ENCODE peak calls at places on chromosomes 11 and 22, in ten cellular contexts. One of them, this sample, is unnamed.

GRCh38 chr11:108796551-108796950 is 131.7 kb downstream of the DDX10 start:
- DNase-seq in anterior cingulate cortex: no peak
- DNase-seq in ureter: no peak
- DNase-seq in A549: no peak
- DNase-seq in activated CD4-positive, alpha-beta T cell treated with anti-CD3 and anti-CD28 coated beads, Interleukin-2, amount 50 U/mL, for 1 hour: no peak
- DNase-seq in right lobe of liver: no peak
- DNase-seq in stimulated activated CD8-positive, alpha-beta memory T cell treated with anti-CD3 and anti-CD28 coated beads, Interleukin-7, amount 100 ng/mL, for 4 hours: no peak
- DNase-seq in activated T-cell treated with anti-CD3 and anti-CD28 coated beads for 48 hours: no peak
- DNase-seq in HuH-7.5: no peak
- DNase-seq in NCI-H510A treated with DMSO at 0.1 percent for 48 hours: no peak
- DNase-seq in this sample: no peak

GRCh38 chr11:99069831-99070444 is 49.2 kb downstream of the CNTN5 start:
- DNase-seq in NCI-H510A treated with DMSO at 0.1 percent for 48 hours: peak
- DNase-seq in anterior cingulate cortex: no peak
- DNase-seq in activated T-cell treated with anti-CD3 and anti-CD28 coated beads for 48 hours: no peak
- DNase-seq in stimulated activated CD8-positive, alpha-beta memory T cell treated with anti-CD3 and anti-CD28 coated beads, Interleukin-7, amount 100 ng/mL, for 4 hours: no peak
- DNase-seq in A549: no peak
- DNase-seq in HuH-7.5: no peak
- DNase-seq in ureter: no peak
- DNase-seq in right lobe of liver: no peak
- DNase-seq in activated CD4-positive, alpha-beta T cell treated with anti-CD3 and anti-CD28 coated beads, Interleukin-2, amount 50 U/mL, for 1 hour: no peak
- DNase-seq in this sample: no peak

GRCh38 chr11:27698872-27699241 is 1.4 kb downstream of the BDNF start:
- DNase-seq in A549: peak
- DNase-seq in stimulated activated CD8-positive, alpha-beta memory T cell treated with anti-CD3 and anti-CD28 coated beads, Interleukin-7, amount 100 ng/mL, for 4 hours: peak
- DNase-seq in ureter: peak
- DNase-seq in anterior cingulate cortex: peak
- DNase-seq in NCI-H510A treated with DMSO at 0.1 percent for 48 hours: peak
- DNase-seq in activated T-cell treated with anti-CD3 and anti-CD28 coated beads for 48 hours: peak
- DNase-seq in HuH-7.5: peak
- DNase-seq in activated CD4-positive, alpha-beta T cell treated with anti-CD3 and anti-CD28 coated beads, Interleukin-2, amount 50 U/mL, for 1 hour: peak
- DNase-seq in right lobe of liver: peak
- DNase-seq in this sample: peak

GRCh38 chr22:41380993-41381328 is 781 bp upstream of the TEF start:
- DNase-seq in activated CD4-positive, alpha-beta T cell treated with anti-CD3 and anti-CD28 coated beads, Interleukin-2, amount 50 U/mL, for 1 hour: no peak
- DNase-seq in right lobe of liver: no peak
- DNase-seq in activated T-cell treated with anti-CD3 and anti-CD28 coated beads for 48 hours: no peak
- DNase-seq in stimulated activated CD8-positive, alpha-beta memory T cell treated with anti-CD3 and anti-CD28 coated beads, Interleukin-7, amount 100 ng/mL, for 4 hours: no peak
- DNase-seq in A549: peak
- DNase-seq in anterior cingulate cortex: no peak
- DNase-seq in HuH-7.5: peak
- DNase-seq in NCI-H510A treated with DMSO at 0.1 percent for 48 hours: peak
- DNase-seq in ureter: no peak
- DNase-seq in this sample: peak

GRCh38 chr11:11039249-11039965 is 181.6 kb upstream of the ZBED5 start:
- DNase-seq in HuH-7.5: no peak
- DNase-seq in ureter: no peak
- DNase-seq in activated T-cell treated with anti-CD3 and anti-CD28 coated beads for 48 hours: no peak
- DNase-seq in right lobe of liver: no peak
- DNase-seq in activated CD4-positive, alpha-beta T cell treated with anti-CD3 and anti-CD28 coated beads, Interleukin-2, amount 50 U/mL, for 1 hour: no peak
- DNase-seq in stimulated activated CD8-positive, alpha-beta memory T cell treated with anti-CD3 and anti-CD28 coated beads, Interleukin-7, amount 100 ng/mL, for 4 hours: no peak
- DNase-seq in NCI-H510A treated with DMSO at 0.1 percent for 48 hours: no peak
- DNase-seq in anterior cingulate cortex: no peak
- DNase-seq in A549: no peak
- DNase-seq in this sample: no peak

GRCh38 chr11:46051102-46051501 is 70.2 kb downstream of the PHF21A start:
- DNase-seq in ureter: no peak
- DNase-seq in stimulated activated CD8-positive, alpha-beta memory T cell treated with anti-CD3 and anti-CD28 coated beads, Interleukin-7, amount 100 ng/mL, for 4 hours: no peak
- DNase-seq in NCI-H510A treated with DMSO at 0.1 percent for 48 hours: no peak
- DNase-seq in HuH-7.5: no peak
- DNase-seq in activated CD4-positive, alpha-beta T cell treated with anti-CD3 and anti-CD28 coated beads, Interleukin-2, amount 50 U/mL, for 1 hour: no peak
- DNase-seq in A549: no peak
- DNase-seq in right lobe of liver: no peak
- DNase-seq in activated T-cell treated with anti-CD3 and anti-CD28 coated beads for 48 hours: no peak
- DNase-seq in anterior cingulate cortex: no peak
- DNase-seq in this sample: no peak

GRCh38 chr11:63866211-63866610 is 27.3 kb downstream of the MARK2 start:
- DNase-seq in stimulated activated CD8-positive, alpha-beta memory T cell treated with anti-CD3 and anti-CD28 coated beads, Interleukin-7, amount 100 ng/mL, for 4 hours: peak
- DNase-seq in activated T-cell treated with anti-CD3 and anti-CD28 coated beads for 48 hours: peak
- DNase-seq in activated CD4-positive, alpha-beta T cell treated with anti-CD3 and anti-CD28 coated beads, Interleukin-2, amount 50 U/mL, for 1 hour: peak
- DNase-seq in A549: no peak
- DNase-seq in anterior cingulate cortex: no peak
- DNase-seq in NCI-H510A treated with DMSO at 0.1 percent for 48 hours: no peak
- DNase-seq in right lobe of liver: peak
- DNase-seq in HuH-7.5: no peak
- DNase-seq in ureter: peak
- DNase-seq in this sample: peak

GRCh38 chr11:116199182-116199581 is 573.6 kb downstream of the BUD13 start:
- DNase-seq in NCI-H510A treated with DMSO at 0.1 percent for 48 hours: peak
- DNase-seq in ureter: no peak
- DNase-seq in right lobe of liver: no peak
- DNase-seq in HuH-7.5: no peak
- DNase-seq in stimulated activated CD8-positive, alpha-beta memory T cell treated with anti-CD3 and anti-CD28 coated beads, Interleukin-7, amount 100 ng/mL, for 4 hours: no peak
- DNase-seq in A549: no peak
- DNase-seq in anterior cingulate cortex: no peak
- DNase-seq in activated T-cell treated with anti-CD3 and anti-CD28 coated beads for 48 hours: no peak
- DNase-seq in activated CD4-positive, alpha-beta T cell treated with anti-CD3 and anti-CD28 coated beads, Interleukin-2, amount 50 U/mL, for 1 hour: no peak
- DNase-seq in this sample: peak

GRCh38 chr11:65452806-65453490 is 30.4 kb downstream of the NEAT1 start:
- DNase-seq in stimulated activated CD8-positive, alpha-beta memory T cell treated with anti-CD3 and anti-CD28 coated beads, Interleukin-7, amount 100 ng/mL, for 4 hours: no peak
- DNase-seq in A549: no peak
- DNase-seq in activated CD4-positive, alpha-beta T cell treated with anti-CD3 and anti-CD28 coated beads, Interleukin-2, amount 50 U/mL, for 1 hour: no peak
- DNase-seq in ureter: no peak
- DNase-seq in right lobe of liver: peak
- DNase-seq in NCI-H510A treated with DMSO at 0.1 percent for 48 hours: peak
- DNase-seq in activated T-cell treated with anti-CD3 and anti-CD28 coated beads for 48 hours: no peak
- DNase-seq in HuH-7.5: no peak
- DNase-seq in anterior cingulate cortex: no peak
- DNase-seq in this sample: no peak

GRCh38 chr11:122193457-122193856 is 77.4 kb upstream of the BLID start:
- DNase-seq in right lobe of liver: no peak
- DNase-seq in stimulated activated CD8-positive, alpha-beta memory T cell treated with anti-CD3 and anti-CD28 coated beads, Interleukin-7, amount 100 ng/mL, for 4 hours: no peak
- DNase-seq in A549: no peak
- DNase-seq in ureter: no peak
- DNase-seq in anterior cingulate cortex: no peak
- DNase-seq in HuH-7.5: no peak
- DNase-seq in NCI-H510A treated with DMSO at 0.1 percent for 48 hours: no peak
- DNase-seq in activated CD4-positive, alpha-beta T cell treated with anti-CD3 and anti-CD28 coated beads, Interleukin-2, amount 50 U/mL, for 1 hour: no peak
- DNase-seq in activated T-cell treated with anti-CD3 and anti-CD28 coated beads for 48 hours: no peak
- DNase-seq in this sample: no peak

GRCh38 chr11:75022289-75022688 is 33.6 kb downstream of the NEU3 start:
- DNase-seq in ureter: no peak
- DNase-seq in HuH-7.5: no peak
- DNase-seq in stimulated activated CD8-positive, alpha-beta memory T cell treated with anti-CD3 and anti-CD28 coated beads, Interleukin-7, amount 100 ng/mL, for 4 hours: no peak
- DNase-seq in NCI-H510A treated with DMSO at 0.1 percent for 48 hours: no peak
- DNase-seq in right lobe of liver: no peak
- DNase-seq in activated T-cell treated with anti-CD3 and anti-CD28 coated beads for 48 hours: no peak
- DNase-seq in anterior cingulate cortex: no peak
- DNase-seq in activated CD4-positive, alpha-beta T cell treated with anti-CD3 and anti-CD28 coated beads, Interleukin-2, amount 50 U/mL, for 1 hour: no peak
- DNase-seq in A549: no peak
- DNase-seq in this sample: no peak

GRCh38 chr11:6627762-6628241 is 8.6 kb upstream of the TPP1 start:
- DNase-seq in right lobe of liver: no peak
- DNase-seq in anterior cingulate cortex: no peak
- DNase-seq in ureter: no peak
- DNase-seq in stimulated activated CD8-positive, alpha-beta memory T cell treated with anti-CD3 and anti-CD28 coated beads, Interleukin-7, amount 100 ng/mL, for 4 hours: no peak
- DNase-seq in NCI-H510A treated with DMSO at 0.1 percent for 48 hours: no peak
- DNase-seq in HuH-7.5: no peak
- DNase-seq in activated T-cell treated with anti-CD3 and anti-CD28 coated beads for 48 hours: no peak
- DNase-seq in activated CD4-positive, alpha-beta T cell treated with anti-CD3 and anti-CD28 coated beads, Interleukin-2, amount 50 U/mL, for 1 hour: no peak
- DNase-seq in A549: no peak
- DNase-seq in this sample: no peak

GRCh38 chr11:121246769-121247035 is 45.9 kb upstream of the SC5D start:
- DNase-seq in activated CD4-positive, alpha-beta T cell treated with anti-CD3 and anti-CD28 coated beads, Interleukin-2, amount 50 U/mL, for 1 hour: no peak
- DNase-seq in anterior cingulate cortex: no peak
- DNase-seq in ureter: no peak
- DNase-seq in stimulated activated CD8-positive, alpha-beta memory T cell treated with anti-CD3 and anti-CD28 coated beads, Interleukin-7, amount 100 ng/mL, for 4 hours: no peak
- DNase-seq in NCI-H510A treated with DMSO at 0.1 percent for 48 hours: no peak
- DNase-seq in activated T-cell treated with anti-CD3 and anti-CD28 coated beads for 48 hours: no peak
- DNase-seq in A549: no peak
- DNase-seq in HuH-7.5: no peak
- DNase-seq in right lobe of liver: no peak
- DNase-seq in this sample: no peak

GRCh38 chr11:44484211-44484610 is 81.3 kb upstream of the CD82 start:
- DNase-seq in HuH-7.5: peak
- DNase-seq in anterior cingulate cortex: no peak
- DNase-seq in right lobe of liver: no peak
- DNase-seq in activated T-cell treated with anti-CD3 and anti-CD28 coated beads for 48 hours: no peak
- DNase-seq in ureter: no peak
- DNase-seq in NCI-H510A treated with DMSO at 0.1 percent for 48 hours: peak
- DNase-seq in stimulated activated CD8-positive, alpha-beta memory T cell treated with anti-CD3 and anti-CD28 coated beads, Interleukin-7, amount 100 ng/mL, for 4 hours: no peak
- DNase-seq in activated CD4-positive, alpha-beta T cell treated with anti-CD3 and anti-CD28 coated beads, Interleukin-2, amount 50 U/mL, for 1 hour: no peak
- DNase-seq in A549: peak
- DNase-seq in this sample: no peak

GRCh38 chr22:25169278-25170031 is 30.2 kb upstream of the CRYBB3 start:
- DNase-seq in stimulated activated CD8-positive, alpha-beta memory T cell treated with anti-CD3 and anti-CD28 coated beads, Interleukin-7, amount 100 ng/mL, for 4 hours: no peak
- DNase-seq in ureter: no peak
- DNase-seq in HuH-7.5: no peak
- DNase-seq in NCI-H510A treated with DMSO at 0.1 percent for 48 hours: no peak
- DNase-seq in anterior cingulate cortex: no peak
- DNase-seq in A549: no peak
- DNase-seq in activated T-cell treated with anti-CD3 and anti-CD28 coated beads for 48 hours: no peak
- DNase-seq in right lobe of liver: peak
- DNase-seq in activated CD4-positive, alpha-beta T cell treated with anti-CD3 and anti-CD28 coated beads, Interleukin-2, amount 50 U/mL, for 1 hour: no peak
- DNase-seq in this sample: no peak

GRCh38 chr11:72584293-72584921 is 89.8 kb downstream of the PDE2A start:
- DNase-seq in activated T-cell treated with anti-CD3 and anti-CD28 coated beads for 48 hours: peak
- DNase-seq in ureter: peak
- DNase-seq in activated CD4-positive, alpha-beta T cell treated with anti-CD3 and anti-CD28 coated beads, Interleukin-2, amount 50 U/mL, for 1 hour: peak
- DNase-seq in right lobe of liver: peak
- DNase-seq in anterior cingulate cortex: no peak
- DNase-seq in A549: no peak
- DNase-seq in NCI-H510A treated with DMSO at 0.1 percent for 48 hours: no peak
- DNase-seq in HuH-7.5: no peak
- DNase-seq in stimulated activated CD8-positive, alpha-beta memory T cell treated with anti-CD3 and anti-CD28 coated beads, Interleukin-7, amount 100 ng/mL, for 4 hours: peak
- DNase-seq in this sample: peak

GRCh38 chr11:10373340-10373739 is 68.5 kb downstream of the ADM start:
- DNase-seq in right lobe of liver: peak
- DNase-seq in stimulated activated CD8-positive, alpha-beta memory T cell treated with anti-CD3 and anti-CD28 coated beads, Interleukin-7, amount 100 ng/mL, for 4 hours: no peak
- DNase-seq in HuH-7.5: no peak
- DNase-seq in A549: no peak
- DNase-seq in activated T-cell treated with anti-CD3 and anti-CD28 coated beads for 48 hours: no peak
- DNase-seq in activated CD4-positive, alpha-beta T cell treated with anti-CD3 and anti-CD28 coated beads, Interleukin-2, amount 50 U/mL, for 1 hour: no peak
- DNase-seq in ureter: no peak
- DNase-seq in anterior cingulate cortex: no peak
- DNase-seq in NCI-H510A treated with DMSO at 0.1 percent for 48 hours: peak
- DNase-seq in this sample: no peak

GRCh38 chr22:27801197-27801615 is 350 bp downstream of the MN1 start:
- DNase-seq in stimulated activated CD8-positive, alpha-beta memory T cell treated with anti-CD3 and anti-CD28 coated beads, Interleukin-7, amount 100 ng/mL, for 4 hours: no peak
- DNase-seq in anterior cingulate cortex: peak
- DNase-seq in NCI-H510A treated with DMSO at 0.1 percent for 48 hours: no peak
- DNase-seq in HuH-7.5: peak
- DNase-seq in A549: peak
- DNase-seq in ureter: no peak
- DNase-seq in activated CD4-positive, alpha-beta T cell treated with anti-CD3 and anti-CD28 coated beads, Interleukin-2, amount 50 U/mL, for 1 hour: no peak
- DNase-seq in right lobe of liver: no peak
- DNase-seq in activated T-cell treated with anti-CD3 and anti-CD28 coated beads for 48 hours: peak
- DNase-seq in this sample: peak

GRCh38 chr11:66224226-66224850 is 44.1 kb upstream of the RAB1B start:
- DNase-seq in activated CD4-positive, alpha-beta T cell treated with anti-CD3 and anti-CD28 coated beads, Interleukin-2, amount 50 U/mL, for 1 hour: no peak
- DNase-seq in ureter: no peak
- DNase-seq in A549: no peak
- DNase-seq in NCI-H510A treated with DMSO at 0.1 percent for 48 hours: no peak
- DNase-seq in right lobe of liver: no peak
- DNase-seq in stimulated activated CD8-positive, alpha-beta memory T cell treated with anti-CD3 and anti-CD28 coated beads, Interleukin-7, amount 100 ng/mL, for 4 hours: no peak
- DNase-seq in HuH-7.5: no peak
- DNase-seq in anterior cingulate cortex: peak
- DNase-seq in activated T-cell treated with anti-CD3 and anti-CD28 coated beads for 48 hours: no peak
- DNase-seq in this sample: no peak

GRCh38 chr11:64321533-64321932 is 3.6 kb downstream of the PRDX5 start:
- DNase-seq in right lobe of liver: no peak
- DNase-seq in ureter: peak
- DNase-seq in activated T-cell treated with anti-CD3 and anti-CD28 coated beads for 48 hours: no peak
- DNase-seq in A549: no peak
- DNase-seq in anterior cingulate cortex: no peak
- DNase-seq in NCI-H510A treated with DMSO at 0.1 percent for 48 hours: no peak
- DNase-seq in activated CD4-positive, alpha-beta T cell treated with anti-CD3 and anti-CD28 coated beads, Interleukin-2, amount 50 U/mL, for 1 hour: no peak
- DNase-seq in HuH-7.5: no peak
- DNase-seq in stimulated activated CD8-positive, alpha-beta memory T cell treated with anti-CD3 and anti-CD28 coated beads, Interleukin-7, amount 100 ng/mL, for 4 hours: no peak
- DNase-seq in this sample: no peak

GRCh38 chr11:134254433-134254832 is 1.1 kb downstream of the ACAD8 start:
- DNase-seq in A549: no peak
- DNase-seq in stimulated activated CD8-positive, alpha-beta memory T cell treated with anti-CD3 and anti-CD28 coated beads, Interleukin-7, amount 100 ng/mL, for 4 hours: no peak
- DNase-seq in activated CD4-positive, alpha-beta T cell treated with anti-CD3 and anti-CD28 coated beads, Interleukin-2, amount 50 U/mL, for 1 hour: no peak
- DNase-seq in activated T-cell treated with anti-CD3 and anti-CD28 coated beads for 48 hours: no peak
- DNase-seq in anterior cingulate cortex: no peak
- DNase-seq in NCI-H510A treated with DMSO at 0.1 percent for 48 hours: no peak
- DNase-seq in right lobe of liver: no peak
- DNase-seq in ureter: no peak
- DNase-seq in HuH-7.5: no peak
- DNase-seq in this sample: no peak

This sample was measured in upper lobe of left lung.